ENCODE peak calls at places on chromosomes 16 and 17, in eight cellular contexts. A is iPS-NIHi11; R is stimulated activated CD8-positive, alpha-beta memory T cell treated with anti-CD3 and anti-CD28 coated beads, Interleukin-7, amount 100 ng/mL, for 1 hour; I is stomach; T is fibroblast of pulmonary artery; G is HEK293T; L is stimulated activated CD4-positive, alpha-beta T cell treated with anti-CD3 and anti-CD28 coated beads, Interleukin-1b, Interleukin-23, amount 100 ng/mL, for 4 hours; U is NCI-H748 treated with DMSO at 0.1 percent for 48 hours. B is an unnamed sample.

GRCh38 chr17:38546396-38546795 is 59.4 kb downstream of the SRCIN1 start:
- DNase-seq in A (no peak), I (no peak), U (no peak), R (no peak), G (no peak), L (no peak), T (no peak), B (no peak)

GRCh38 chr17:36600936-36601302 is 464 bp upstream of the MRM1 start:
- DNase-seq in L (no peak), A (no peak), U (no peak), G (no peak), R (no peak), I (no peak), T (no peak), B (no peak)

GRCh38 chr17:67160791-67161190 is 84.2 kb downstream of the HELZ start:
- DNase-seq in G (no peak), T (no peak), I (no peak), U (no peak), R (no peak), L (no peak), A (no peak), B (no peak)

GRCh38 chr16:642189-643049 is 791 bp downstream of the MCRIP2 start:
- DNase-seq in I (peak; percentile 85), A (peak; percentile 56), R (no peak), T (no peak), L (no peak), G (no peak), U (no peak), B (peak; percentile 66)

GRCh38 chr16:56226187-56226586 is 34.9 kb downstream of the GNAO1 start:
- DNase-seq in L (no peak), G (no peak), R (no peak), A (no peak), U (no peak), I (no peak), T (no peak), B (no peak)

GRCh38 chr17:249236-249993 is 68.0 kb upstream of the DOC2B start:
- DNase-seq in L (no peak), G (no peak), R (no peak), I (peak; percentile 37), U (no peak), A (no peak), T (no peak), B (no peak)

GRCh38 chr16:2039286-2040030 is 8.2 kb downstream of the NTHL1 start:
- DNase-seq in R (no peak), G (no peak), A (no peak), T (peak; percentile 73), I (peak; percentile 83), L (no peak), U (no peak), B (no peak)

GRCh38 chr16:81586421-81586820 is 141.8 kb downstream of the CMIP start:
- DNase-seq in I (no peak), U (no peak), R (no peak), T (no peak), A (no peak), G (no peak), L (no peak), B (no peak)

GRCh38 chr16:17777461-17777863 is 306.7 kb upstream of the XYLT1 start:
- DNase-seq in G (no peak), I (no peak), R (no peak), A (no peak), L (no peak), U (no peak), T (peak; percentile 20), B (no peak)

GRCh38 chr16:66858740-66859396 is 14.7 kb downstream of the CA7 start:
- DNase-seq in A (no peak), G (no peak), U (no peak), R (no peak), I (peak; percentile 48), T (peak; percentile 58), L (no peak), B (no peak)

B was measured in HAP-1.